ENCODE peak calls at places on chromosomes 7 and 10, in seven cellular contexts. A is IMR-90, B is H1, F is K562, I is SK-N-SH, R is HepG2, U is GM12878. Y is an unnamed sample.

GRCh38 chr7:156604836-156605695 is 35.5 kb upstream of the RNF32 start:
- DNase-seq in A (no peak), B (no peak), F (peak), I (peak), R (no peak), U (no peak), Y (no peak)

GRCh38 chr7:42794673-42795072 is 117.2 kb downstream of the C7orf25 start:
- DNase-seq in A (no peak), B (no peak), F (no peak), I (no peak), R (no peak), U (no peak), Y (no peak)

GRCh38 chr7:127258111-127258510 is 5.4 kb upstream of the GRM8 start:
- DNase-seq in A (no peak), B (no peak), F (no peak), I (no peak), R (no peak), U (no peak), Y (no peak)

GRCh38 chr7:99112097-99112496 is 31.8 kb downstream of the SMURF1 start:
- DNase-seq in A (no peak), B (no peak), F (no peak), I (no peak), R (no peak), U (peak), Y (peak)

GRCh38 chr10:124739119-124739921 is 4.9 kb downstream of the FAM53B start:
- DNase-seq in A (no peak), B (peak), F (no peak), I (no peak), R (no peak), U (no peak), Y (no peak)

GRCh38 chr10:43398939-43399871 is 9.8 kb downstream of the HNRNPF start:
- DNase-seq in A (peak), B (no peak), F (no peak), I (no peak), R (peak), U (no peak), Y (no peak)

GRCh38 chr7:80145780-80146422 is 11.3 kb downstream of the GNAI1 start:
- DNase-seq in A (peak), B (no peak), F (no peak), I (no peak), R (no peak), U (no peak), Y (peak)

GRCh38 chr10:129361676-129362376 is 105.2 kb upstream of the MGMT start:
- DNase-seq in A (no peak), B (peak), F (no peak), I (no peak), R (no peak), U (no peak), Y (no peak)

GRCh38 chr10:6204063-6204340 is 1.3 kb downstream of the PFKFB3 start:
- DNase-seq in A (no peak), B (peak), F (no peak), I (peak), R (no peak), U (no peak), Y (no peak)

GRCh38 chr10:58266826-58267712 is 625 bp downstream of the IPMK start:
- DNase-seq in A (peak), B (peak), F (peak), I (peak), R (peak), U (no peak), Y (no peak)

GRCh38 chr7:41993173-41993867 is 243.7 kb downstream of the GLI3 start:
- DNase-seq in A (peak), B (no peak), F (no peak), I (no peak), R (no peak), U (no peak), Y (no peak)

GRCh38 chr7:91941450-91941849 is 788 bp downstream of the AKAP9 start:
- DNase-seq in A (peak), B (no peak), F (peak), I (peak), R (peak), U (no peak), Y (no peak)

GRCh38 chr7:45267262-45267661 is 109.7 kb downstream of the RAMP3 start:
- DNase-seq in A (peak), B (no peak), F (no peak), I (no peak), R (no peak), U (no peak), Y (no peak)

GRCh38 chr7:138460176-138460648 is at the start of gene TRIM24:
- DNase-seq in A (peak), B (no peak), F (no peak), I (peak), R (no peak), U (no peak), Y (no peak)

GRCh38 chr7:34236839-34237492 is 331.6 kb downstream of the BMPER start:
- DNase-seq in A (no peak), B (no peak), F (no peak), I (no peak), R (no peak), U (no peak), Y (no peak)

GRCh38 chr7:87155788-87156187 is 3.5 kb downstream of the DMTF1 start:
- DNase-seq in A (peak), B (no peak), F (no peak), I (no peak), R (no peak), U (no peak), Y (no peak)
- TF ChIP-seq RFX5 in A (no peak), B (no peak), F (no peak), I (no peak), R (no peak), U (no peak), Y (no peak)

GRCh38 chr10:74011762-74012161 is 13.8 kb downstream of the VCL start:
- DNase-seq in A (peak), B (no peak), F (no peak), I (no peak), R (no peak), U (no peak), Y (no peak)
- TF ChIP-seq USF2 in A (no peak), B (no peak), F (no peak), I (no peak), R (no peak), U (no peak), Y (no peak)

GRCh38 chr10:987635-987905 is 664 bp upstream of the GTPBP4 start:
- DNase-seq in A (peak), B (no peak), F (no peak), I (no peak), R (no peak), U (no peak), Y (no peak)

GRCh38 chr10:987906-988666 is at the start of gene GTPBP4:
- DNase-seq in A (peak), B (peak), F (peak), I (peak), R (peak), U (peak), Y (peak)

GRCh38 chr10:986881-987634 is 1.2 kb upstream of the GTPBP4 start:
- DNase-seq in A (peak), B (no peak), F (no peak), I (no peak), R (no peak), U (no peak), Y (no peak)

GRCh38 chr10:985361-985760 is 2.9 kb upstream of the GTPBP4 start:
- DNase-seq in A (no peak), B (no peak), F (no peak), I (no peak), R (no peak), U (no peak), Y (no peak)

GRCh38 chr10:986137-986825 is 2.0 kb upstream of the GTPBP4 start:
- DNase-seq in A (peak), B (no peak), F (peak), I (no peak), R (no peak), U (no peak), Y (no peak)
- TF ChIP-seq RFX5 in A (no peak), B (no peak), F (no peak), I (no peak), R (no peak), U (no peak), Y (no peak)

GRCh38 chr7:18864967-18865366 is 252.5 kb downstream of the TWIST1 start:
- DNase-seq in A (no peak), B (no peak), F (no peak), I (no peak), R (no peak), U (no peak), Y (no peak)

GRCh38 chr7:18858232-18858631 is 259.2 kb downstream of the TWIST1 start:
- DNase-seq in A (no peak), B (no peak), F (no peak), I (no peak), R (no peak), U (no peak), Y (no peak)

GRCh38 chr7:18860226-18860625 is 257.2 kb downstream of the TWIST1 start:
- DNase-seq in A (no peak), B (no peak), F (no peak), I (no peak), R (no peak), U (no peak), Y (no peak)

GRCh38 chr7:18859331-18859730 is 258.1 kb downstream of the TWIST1 start:
- DNase-seq in A (no peak), B (no peak), F (no peak), I (no peak), R (no peak), U (no peak), Y (no peak)

GRCh38 chr7:18861514-18861913 is 255.9 kb downstream of the TWIST1 start:
- DNase-seq in A (peak), B (no peak), F (no peak), I (no peak), R (no peak), U (peak), Y (no peak)
- TF ChIP-seq USF2 in A (no peak), B (no peak), F (no peak), I (no peak), R (no peak), U (no peak), Y (no peak)

GRCh38 chr7:628826-629225 is 97.7 kb upstream of the DNAAF5 start:
- DNase-seq in A (no peak), B (no peak), F (no peak), I (no peak), R (no peak), U (no peak), Y (no peak)

GRCh38 chr7:625376-625971 is 101.0 kb upstream of the DNAAF5 start:
- DNase-seq in A (no peak), B (no peak), F (no peak), I (no peak), R (no peak), U (no peak), Y (no peak)

GRCh38 chr7:630111-630511 is 96.4 kb upstream of the DNAAF5 start:
- DNase-seq in A (no peak), B (no peak), F (no peak), I (no peak), R (no peak), U (no peak), Y (no peak)

GRCh38 chr7:628041-628763 is 98.3 kb upstream of the DNAAF5 start:
- DNase-seq in A (no peak), B (no peak), F (no peak), I (no peak), R (no peak), U (no peak), Y (no peak)

GRCh38 chr7:627661-628027 is 98.9 kb upstream of the DNAAF5 start:
- DNase-seq in A (no peak), B (no peak), F (no peak), I (no peak), R (no peak), U (no peak), Y (no peak)
- TF ChIP-seq RFX5 in A (no peak), B (no peak), F (no peak), I (no peak), R (no peak), U (no peak), Y (no peak)

Y was measured in A549.